ENCODE peak calls at places on chromosomes 13 and 19, in four cellular contexts. One of them, this sample, is unnamed.

GRCh38 chr13:84050551-84050950 is 168.3 kb upstream of the SLITRK1 start:
- DNase-seq in smooth muscle cell of the brain vasculature: no peak
- DNase-seq in GM23248: no peak
- DNase-seq in ACHN: no peak
- DNase-seq in this sample: no peak

GRCh38 chr13:99144306-99144705 is 56.3 kb upstream of the UBAC2 start:
- DNase-seq in smooth muscle cell of the brain vasculature: no peak
- DNase-seq in GM23248: no peak
- DNase-seq in ACHN: no peak
- DNase-seq in this sample: no peak

GRCh38 chr19:55146078-55146647 is 2.8 kb downstream of the TNNT1 start:
- DNase-seq in smooth muscle cell of the brain vasculature: no peak
- DNase-seq in GM23248: peak
- DNase-seq in ACHN: peak
- DNase-seq in this sample: no peak

GRCh38 chr13:42997381-42997780 is 5.3 kb upstream of the EPSTI1 start:
- DNase-seq in smooth muscle cell of the brain vasculature: no peak
- DNase-seq in GM23248: peak
- DNase-seq in ACHN: no peak
- DNase-seq in this sample: no peak

GRCh38 chr13:42486711-42487198 is 87.2 kb upstream of the TNFSF11 start:
- DNase-seq in smooth muscle cell of the brain vasculature: peak
- DNase-seq in GM23248: peak
- DNase-seq in ACHN: no peak
- DNase-seq in this sample: peak

GRCh38 chr13:21338651-21339278 is 120.3 kb downstream of the ZDHHC20 start:
- DNase-seq in smooth muscle cell of the brain vasculature: no peak
- DNase-seq in GM23248: no peak
- DNase-seq in ACHN: no peak
- DNase-seq in this sample: no peak

GRCh38 chr19:57389194-57389729 is 392 bp upstream of the ZNF548 start:
- DNase-seq in smooth muscle cell of the brain vasculature: no peak
- DNase-seq in GM23248: no peak
- DNase-seq in ACHN: no peak
- DNase-seq in this sample: no peak

GRCh38 chr13:21541271-21541670 is 62.7 kb downstream of the MICU2 start:
- DNase-seq in smooth muscle cell of the brain vasculature: no peak
- DNase-seq in GM23248: no peak
- DNase-seq in ACHN: no peak
- DNase-seq in this sample: no peak

GRCh38 chr19:29636553-29637325 is 28.5 kb upstream of the PLEKHF1 start:
- DNase-seq in smooth muscle cell of the brain vasculature: no peak
- DNase-seq in GM23248: peak
- DNase-seq in ACHN: no peak
- DNase-seq in this sample: no peak

GRCh38 chr19:16461630-16462051 is 10.1 kb downstream of the EPS15L1 start:
- DNase-seq in smooth muscle cell of the brain vasculature: no peak
- DNase-seq in GM23248: no peak
- DNase-seq in ACHN: no peak
- DNase-seq in this sample: no peak

GRCh38 chr13:110636701-110637201 is 21.4 kb downstream of the NAXD start:
- DNase-seq in smooth muscle cell of the brain vasculature: no peak
- DNase-seq in GM23248: no peak
- DNase-seq in ACHN: no peak
- DNase-seq in this sample: no peak

GRCh38 chr19:48925240-48925843 is 8.2 kb upstream of the DHDH start:
- DNase-seq in smooth muscle cell of the brain vasculature: no peak
- DNase-seq in GM23248: peak
- DNase-seq in ACHN: peak
- DNase-seq in this sample: peak

GRCh38 chr19:56217039-56217949 is 15.2 kb downstream of the ZSCAN5C start:
- DNase-seq in smooth muscle cell of the brain vasculature: no peak
- DNase-seq in GM23248: peak
- DNase-seq in ACHN: no peak
- DNase-seq in this sample: no peak

GRCh38 chr19:33498391-33499000 is 23.1 kb downstream of the PEPD start:
- DNase-seq in smooth muscle cell of the brain vasculature: no peak
- DNase-seq in GM23248: no peak
- DNase-seq in ACHN: no peak
- DNase-seq in this sample: no peak

GRCh38 chr13:44148159-44148929 is 225.3 kb upstream of the SERP2 start:
- DNase-seq in smooth muscle cell of the brain vasculature: no peak
- DNase-seq in GM23248: peak
- DNase-seq in ACHN: no peak
- DNase-seq in this sample: no peak

GRCh38 chr19:1252221-1252817 is 3.9 kb downstream of the MIDN start:
- DNase-seq in smooth muscle cell of the brain vasculature: peak
- DNase-seq in GM23248: peak
- DNase-seq in ACHN: peak
- DNase-seq in this sample: no peak

GRCh38 chr19:45172611-45173208 is 5.3 kb downstream of the TRAPPC6A start:
- DNase-seq in smooth muscle cell of the brain vasculature: no peak
- DNase-seq in GM23248: no peak
- DNase-seq in ACHN: no peak
- DNase-seq in this sample: no peak

GRCh38 chr19:3852614-3853254 is 16.1 kb downstream of the ZFR2 start:
- DNase-seq in smooth muscle cell of the brain vasculature: peak
- DNase-seq in GM23248: peak
- DNase-seq in ACHN: peak
- DNase-seq in this sample: peak

GRCh38 chr19:17747205-17748098 is 3.8 kb upstream of the FCHO1 start:
- DNase-seq in smooth muscle cell of the brain vasculature: peak
- DNase-seq in GM23248: peak
- DNase-seq in ACHN: peak
- DNase-seq in this sample: peak

GRCh38 chr19:45824041-45824471 is 8.9 kb upstream of the RSPH6A start:
- DNase-seq in smooth muscle cell of the brain vasculature: no peak
- DNase-seq in GM23248: no peak
- DNase-seq in ACHN: no peak
- DNase-seq in this sample: no peak

GRCh38 chr13:53005631-53006030 is 23.0 kb upstream of the OLFM4 start:
- DNase-seq in smooth muscle cell of the brain vasculature: no peak
- DNase-seq in GM23248: no peak
- DNase-seq in ACHN: no peak
- DNase-seq in this sample: no peak

GRCh38 chr13:40982772-40983171 is 36.3 kb downstream of the ELF1 start:
- DNase-seq in smooth muscle cell of the brain vasculature: no peak
- DNase-seq in GM23248: peak
- DNase-seq in ACHN: no peak
- DNase-seq in this sample: peak

GRCh38 chr19:6233827-6234511 is 45.8 kb downstream of the MLLT1 start:
- DNase-seq in smooth muscle cell of the brain vasculature: no peak
- DNase-seq in GM23248: no peak
- DNase-seq in ACHN: no peak
- DNase-seq in this sample: no peak

GRCh38 chr19:51461723-51462161 is 3.5 kb upstream of the SIGLEC8 start:
- DNase-seq in smooth muscle cell of the brain vasculature: no peak
- DNase-seq in GM23248: no peak
- DNase-seq in ACHN: no peak
- DNase-seq in this sample: no peak

GRCh38 chr13:32164622-32165268 is 133.2 kb downstream of the FRY start:
- DNase-seq in smooth muscle cell of the brain vasculature: peak
- DNase-seq in GM23248: peak
- DNase-seq in ACHN: peak
- DNase-seq in this sample: peak

GRCh38 chr19:8335343-8336071 is 7.6 kb downstream of the KANK3 start:
- DNase-seq in smooth muscle cell of the brain vasculature: no peak
- DNase-seq in GM23248: peak
- DNase-seq in ACHN: no peak
- DNase-seq in this sample: no peak

GRCh38 chr19:1970003-1970805 is 29.2 kb downstream of the CSNK1G2 start:
- DNase-seq in smooth muscle cell of the brain vasculature: no peak
- DNase-seq in GM23248: no peak
- DNase-seq in ACHN: peak
- DNase-seq in this sample: no peak

GRCh38 chr13:99018418-99019180 is 40.7 kb upstream of the DOCK9 start:
- DNase-seq in smooth muscle cell of the brain vasculature: no peak
- DNase-seq in GM23248: peak
- DNase-seq in ACHN: peak
- DNase-seq in this sample: peak

GRCh38 chr19:37718357-37718756 is 1.2 kb downstream of the ZNF607 start:
- DNase-seq in smooth muscle cell of the brain vasculature: no peak
- DNase-seq in GM23248: no peak
- DNase-seq in ACHN: no peak
- DNase-seq in this sample: no peak

GRCh38 chr13:98869408-98870090 is 108.3 kb downstream of the DOCK9 start:
- DNase-seq in smooth muscle cell of the brain vasculature: no peak
- DNase-seq in GM23248: no peak
- DNase-seq in ACHN: no peak
- DNase-seq in this sample: no peak

GRCh38 chr19:45577111-45577905 is 7.3 kb downstream of the OPA3 start:
- DNase-seq in smooth muscle cell of the brain vasculature: no peak
- DNase-seq in GM23248: peak
- DNase-seq in ACHN: peak
- DNase-seq in this sample: peak

GRCh38 chr13:110506859-110507566 is 54.5 kb downstream of the RAB20 start:
- DNase-seq in smooth muscle cell of the brain vasculature: no peak
- DNase-seq in GM23248: no peak
- DNase-seq in ACHN: no peak
- DNase-seq in this sample: no peak

This sample was measured in astrocyte of the cerebellum.